ENCODE peak calls at places on chromosome 11, in nine cellular contexts. A is breast epithelium, H is nephron progenitor cell, P is HFFc6, L is A549, K is epithelial cell of proximal tubule, E is PC-3, C is endodermal cell, U is fibroblast of pulmonary artery. Z is an unnamed sample.

GRCh38 chr11:75376175-75376574 is 23.1 kb upstream of the RPS3 start:
- DNase-seq in U (no peak), P (no peak), E (peak), C (peak), H (no peak), K (no peak), L (no peak), A (no peak), Z (no peak)

GRCh38 chr11:75524576-75525432 is 937 bp downstream of the GDPD5 start:
- DNase-seq in L (peak), P (no peak), A (no peak), C (peak), K (no peak), E (peak), H (peak), U (no peak), Z (no peak)

GRCh38 chr11:126415669-126416420 is 60.4 kb downstream of the ST3GAL4 start:
- DNase-seq in E (no peak), U (peak), K (no peak), C (no peak), L (no peak), H (no peak), P (no peak), A (no peak), Z (no peak)

GRCh38 chr11:118544010-118544646 is 13.1 kb downstream of the TMEM25 start:
- DNase-seq in H (no peak), C (no peak), E (no peak), L (no peak), K (no peak), U (no peak), P (no peak), A (no peak), Z (no peak)

GRCh38 chr11:95515379-95515778 is 274.2 kb downstream of the FAM76B start:
- DNase-seq in C (no peak), U (no peak), H (no peak), P (no peak), L (no peak), E (no peak), A (no peak), K (no peak), Z (no peak)

GRCh38 chr11:121467965-121468364 is 15.2 kb upstream of the SORL1-AS1 start:
- DNase-seq in K (no peak), U (no peak), P (no peak), E (no peak), A (no peak), C (no peak), L (no peak), H (no peak), Z (no peak)

GRCh38 chr11:77193167-77193566 is 65.1 kb downstream of the MYO7A start:
- DNase-seq in E (no peak), U (no peak), A (no peak), K (no peak), P (no peak), H (no peak), L (no peak), C (no peak), Z (no peak)

GRCh38 chr11:43222215-43222614 is 89.6 kb upstream of the API5 start:
- DNase-seq in L (no peak), P (no peak), U (no peak), K (no peak), A (no peak), H (no peak), E (no peak), C (no peak), Z (no peak)

GRCh38 chr11:74672332-74672955 is 58.8 kb downstream of the CHRDL2 start:
- DNase-seq in C (peak), E (peak), A (no peak), U (no peak), K (no peak), H (no peak), P (peak), L (no peak), Z (no peak)

GRCh38 chr11:120337896-120338840 is 2.0 kb downstream of the ARHGEF12 start:
- DNase-seq in L (no peak), U (peak), K (no peak), A (no peak), E (peak), C (no peak), P (peak), H (no peak), Z (no peak)

GRCh38 chr11:9250139-9250582 is 15.0 kb downstream of the DENND5A start:
- DNase-seq in C (no peak), K (no peak), L (no peak), H (no peak), P (no peak), U (peak), E (no peak), A (no peak), Z (no peak)

GRCh38 chr11:65539401-65540289 is 14.8 kb downstream of the SCYL1 start:
- DNase-seq in P (no peak), K (no peak), U (no peak), L (no peak), E (peak), H (no peak), A (no peak), C (peak), Z (no peak)

GRCh38 chr11:72732329-72732728 is 19.9 kb downstream of the ARAP1 start:
- DNase-seq in E (no peak), L (no peak), K (no peak), P (no peak), C (no peak), A (no peak), H (no peak), U (no peak), Z (no peak)

DNA sequence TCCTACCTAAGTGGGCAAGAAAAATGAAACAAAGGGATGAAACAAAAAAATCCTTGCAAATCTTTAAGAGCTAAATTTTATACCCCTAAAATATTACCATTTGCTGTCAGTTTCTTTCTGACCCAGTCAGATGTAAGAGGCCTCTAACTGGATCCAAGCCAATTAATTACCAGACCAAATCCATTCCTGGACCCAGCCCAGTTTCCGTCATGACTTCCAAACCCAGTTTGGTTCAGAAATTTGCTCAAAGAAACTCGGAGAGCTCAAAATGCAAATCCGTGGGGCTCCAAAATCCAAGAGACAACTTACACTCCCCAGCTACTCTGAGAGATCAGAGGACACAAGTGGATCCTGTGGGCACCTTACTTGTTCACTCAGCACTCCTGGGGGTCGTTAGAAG is 46.8 kb downstream of the TRIM44 start:
- DNase-seq in A (no peak), P (no peak), C (no peak), H (no peak), K (no peak), E (no peak), L (no peak), U (no peak), Z (no peak)
- TF ChIP-seq CTCF in A (no peak), P (no peak), C (no peak), H (no peak), K (no peak), E (no peak), L (no peak), U (no peak), Z (no peak)

DNA sequence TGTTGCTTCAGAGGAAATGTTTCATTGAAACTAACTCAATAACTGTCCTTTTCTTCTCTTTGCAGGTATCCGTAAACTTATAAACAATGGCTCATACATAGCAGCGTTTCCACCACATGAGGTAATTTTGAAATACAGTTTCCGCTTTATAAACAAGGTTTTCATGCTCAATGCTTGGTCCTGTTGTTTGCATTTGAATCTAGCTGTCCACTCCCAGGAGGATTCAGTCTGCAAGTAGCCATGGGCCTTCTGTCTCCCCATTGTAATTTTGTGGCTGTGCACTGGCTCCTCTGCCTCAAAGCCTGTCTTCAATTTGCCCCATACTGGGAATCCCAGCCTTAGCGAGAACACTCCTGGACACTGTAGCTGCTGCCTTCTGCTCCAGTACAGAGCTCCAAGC is 34.7 kb downstream of the MUC15 start:
- DNase-seq in A (no peak), C (no peak), K (no peak), U (no peak), E (no peak), L (no peak), H (no peak), P (no peak), Z (no peak)
- TF ChIP-seq CTCF in A (no peak), C (no peak), K (no peak), U (no peak), E (no peak), L (no peak), H (no peak), P (no peak), Z (no peak)

GRCh38 chr11:61509058-61510029 is 795 bp downstream of the LRRC10B start:
- DNase-seq in P (no peak), C (peak), L (peak), H (peak), E (peak), A (peak), K (no peak), U (peak), Z (no peak)
- TF ChIP-seq CTCF in P (no peak), C (peak), L (peak), H (peak), E (peak), A (peak), K (peak), U (peak), Z (peak)

GRCh38 chr11:57335343-57336110 is at the start of gene SSRP1:
- DNase-seq in P (peak), L (peak), E (peak), U (peak), A (peak), K (no peak), H (peak), C (peak), Z (no peak)
- TF ChIP-seq CTCF in P (no peak), L (no peak), E (peak), U (no peak), A (no peak), K (no peak), H (no peak), C (no peak), Z (peak)

GRCh38 chr11:47327025-47327424 is 25.5 kb downstream of the MYBPC3 start:
- DNase-seq in A (no peak), C (no peak), L (no peak), U (no peak), E (no peak), P (no peak), K (no peak), H (no peak), Z (no peak)

GRCh38 chr11:47329431-47329993 is 23.0 kb downstream of the MYBPC3 start:
- DNase-seq in A (no peak), P (no peak), C (no peak), E (no peak), U (no peak), L (no peak), H (no peak), K (no peak), Z (no peak)

GRCh38 chr11:47327949-47328348 is 24.6 kb downstream of the MYBPC3 start:
- DNase-seq in H (no peak), C (no peak), K (no peak), P (no peak), L (no peak), U (no peak), E (no peak), A (no peak), Z (no peak)

GRCh38 chr11:47330002-47330911 is 22.2 kb downstream of the MYBPC3 start:
- DNase-seq in P (peak), H (no peak), C (peak), U (peak), L (no peak), A (peak), E (no peak), K (no peak), Z (no peak)

DNA sequence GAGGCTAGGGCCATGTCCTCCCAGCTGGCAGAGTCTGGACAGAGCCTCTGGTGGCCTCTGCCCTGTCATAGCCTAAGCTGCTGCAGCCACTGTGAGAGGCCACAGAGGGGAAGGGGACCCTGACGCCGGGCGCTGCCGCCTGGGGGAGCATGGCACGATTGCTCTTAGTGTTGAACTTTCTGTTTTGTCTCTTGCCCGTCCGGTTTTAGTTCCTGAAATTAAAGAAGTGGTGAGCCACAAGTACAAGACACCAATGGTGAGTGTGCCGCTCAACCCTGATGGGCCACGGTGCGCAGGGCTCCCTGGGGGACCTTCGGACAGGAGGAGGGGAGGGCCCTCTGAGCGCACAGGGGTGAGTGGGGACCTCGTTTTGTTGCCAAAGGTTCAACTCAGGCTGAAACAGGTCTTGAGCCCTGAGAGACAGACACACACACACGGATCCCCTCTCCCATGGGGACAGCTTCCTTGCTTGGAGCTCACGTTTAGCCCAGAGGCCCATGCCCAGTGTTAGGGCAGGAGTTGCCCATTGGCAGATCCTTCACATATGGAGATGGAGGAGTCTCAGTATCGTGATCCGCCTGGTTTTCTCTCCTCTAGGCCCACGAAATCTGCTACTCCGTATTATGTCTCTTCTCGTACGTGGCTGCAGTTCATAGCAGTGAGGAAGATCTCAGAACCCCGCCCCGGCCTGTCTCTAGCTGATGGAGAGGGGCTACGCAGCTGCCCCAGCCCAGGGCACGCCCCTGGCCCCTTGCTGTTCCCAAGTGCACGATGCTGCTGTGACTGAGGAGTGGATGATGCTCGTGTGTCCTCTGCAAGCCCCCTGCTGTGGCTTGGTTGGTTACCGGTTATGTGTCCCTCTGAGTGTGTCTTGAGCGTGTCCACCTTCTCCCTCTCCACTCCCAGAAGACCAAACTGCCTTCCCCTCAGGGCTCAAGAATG is 23.8 kb downstream of the MYBPC3 start:
- DNase-seq in H (no peak), C (no peak), L (no peak), P (no peak), U (no peak), E (no peak), K (no peak), A (no peak), Z (no peak)
- TF ChIP-seq CTCF in H (no peak), C (no peak), L (no peak), P (no peak), U (no peak), E (no peak), K (no peak), A (no peak), Z (no peak)

GRCh38 chr11:128290106-128290840 is 297.1 kb downstream of the ETS1 start:
- DNase-seq in C (peak), K (peak), H (peak), E (peak), L (peak), P (peak), U (peak), A (peak), Z (peak)
- TF ChIP-seq CTCF in C (peak), K (peak), H (peak), E (peak), L (peak), P (peak), U (peak), A (peak), Z (peak)

DNA sequence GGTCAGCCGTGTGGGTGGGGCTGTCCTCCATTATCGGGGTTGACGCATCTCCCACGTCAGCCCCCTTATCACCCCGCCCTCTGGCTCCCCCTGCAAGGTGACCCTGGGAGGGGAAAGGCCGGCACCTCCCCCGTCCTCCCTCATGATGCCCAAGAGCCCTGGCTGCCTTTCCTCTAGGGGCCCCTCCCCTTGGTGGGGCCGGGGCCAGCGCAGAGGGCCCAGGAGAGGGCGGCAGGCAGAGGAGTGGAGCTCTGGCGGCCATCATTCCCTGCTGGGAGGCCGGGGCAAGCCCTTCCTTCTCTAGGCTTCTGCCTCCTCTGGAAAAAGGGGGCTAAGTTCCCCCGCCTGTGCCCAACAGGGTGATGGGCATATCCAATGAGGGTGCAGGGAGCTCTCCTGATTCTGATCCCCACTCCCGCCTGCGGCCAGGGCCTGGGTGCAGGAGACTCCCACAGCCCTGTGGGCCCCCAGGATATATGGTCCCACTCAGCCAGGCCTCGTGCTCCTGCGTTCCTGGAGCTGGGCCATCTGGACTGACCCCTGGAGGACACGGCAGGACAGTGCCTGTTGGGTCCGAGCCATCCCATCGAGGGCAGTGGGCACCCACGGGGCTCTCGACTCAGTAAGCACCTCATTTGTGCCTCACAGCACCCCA is 12.3 kb downstream of the MYRF start:
- DNase-seq in C (peak), K (no peak), E (no peak), A (no peak), P (no peak), L (no peak), H (no peak), U (peak), Z (no peak)
- TF ChIP-seq CTCF in C (peak), K (peak), E (no peak), A (no peak), P (no peak), L (no peak), H (no peak), U (no peak), Z (no peak)